ENCODE peak calls at places on chromosome 11, in six cellular contexts. C is Panc1, T is A673, W is testis, R is lower lobe of right lung, Q is GM23338. K is an unnamed sample.

GRCh38 chr11:61961570-61962212 is 5.7 kb downstream of the FTH1 start:
- DNase-seq in C (no peak), T (no peak), W (peak; percentile 87), R (no peak), Q (no peak), K (no peak)

GRCh38 chr11:10655931-10656576 is 37.5 kb downstream of the IRAG1 start:
- DNase-seq in C (no peak), T (no peak), W (no peak), R (no peak), Q (no peak), K (no peak)

GRCh38 chr11:131816046-131816445 is 445.6 kb downstream of the NTM start:
- DNase-seq in C (no peak), T (no peak), W (no peak), R (no peak), Q (no peak), K (no peak)

GRCh38 chr11:19938051-19938856 is 222.0 kb downstream of the DBX1 start:
- DNase-seq in C (no peak), T (peak; percentile 44), W (peak; percentile 70), R (peak; percentile 56), Q (peak; percentile 79), K (peak; percentile 49)

GRCh38 chr11:34565417-34566208 is 52.0 kb upstream of the ELF5 start:
- DNase-seq in C (peak; percentile 18), T (peak; percentile 63), W (no peak), R (no peak), Q (peak; percentile 78), K (no peak)

GRCh38 chr11:74112877-74113276 is 57.9 kb downstream of the C2CD3 start:
- DNase-seq in C (no peak), T (no peak), W (no peak), R (no peak), Q (no peak), K (no peak)

GRCh38 chr11:59938718-59939117 is 486 bp downstream of the OOSP1 start:
- DNase-seq in C (no peak), T (no peak), W (no peak), R (no peak), Q (no peak), K (no peak)

GRCh38 chr11:46737699-46738098 is 18.7 kb downstream of the F2 start:
- DNase-seq in C (no peak), T (no peak), W (no peak), R (no peak), Q (no peak), K (no peak)

GRCh38 chr11:36281850-36282249 is 7.4 kb downstream of the COMMD9 start:
- DNase-seq in C (no peak), T (no peak), W (no peak), R (no peak), Q (no peak), K (no peak)

GRCh38 chr11:78379039-78379670 is 38.5 kb downstream of the GAB2 start:
- DNase-seq in C (no peak), T (peak; percentile 55), W (no peak), R (no peak), Q (no peak), K (no peak)

GRCh38 chr11:130001491-130002351 is 914 bp downstream of the PRDM10 start:
- DNase-seq in C (no peak), T (peak; percentile 54), W (peak; percentile 56), R (peak; percentile 68), Q (peak; percentile 54), K (peak; percentile 18)

GRCh38 chr11:33017478-33017877 is 1.8 kb downstream of the DEPDC7 start:
- DNase-seq in C (no peak), T (no peak), W (no peak), R (no peak), Q (peak; percentile 28), K (no peak)

GRCh38 chr11:65921033-65921555 is 1.9 kb downstream of the DRAP1 start:
- DNase-seq in C (no peak), T (no peak), W (no peak), R (no peak), Q (no peak), K (no peak)

GRCh38 chr11:117094776-117095175 is 3.5 kb downstream of the SIK3 start:
- DNase-seq in C (no peak), T (no peak), W (no peak), R (no peak), Q (peak; percentile 34), K (peak; percentile 69)

GRCh38 chr11:6200975-6201374 is 2.0 kb downstream of the OR52W1 start:
- DNase-seq in C (no peak), T (peak; percentile 30), W (peak; percentile 60), R (peak; percentile 86), Q (no peak), K (peak; percentile 28)

GRCh38 chr11:77190331-77191075 is 62.5 kb downstream of the MYO7A start:
- DNase-seq in C (no peak), T (no peak), W (no peak), R (no peak), Q (no peak), K (no peak)

GRCh38 chr11:122209619-122210377 is 93.8 kb upstream of the BLID start:
- DNase-seq in C (no peak), T (peak; percentile 78), W (peak; percentile 90), R (no peak), Q (no peak), K (peak; percentile 76)

GRCh38 chr11:122207921-122208764 is 92.1 kb upstream of the BLID start:
- DNase-seq in C (no peak), T (no peak), W (no peak), R (no peak), Q (no peak), K (peak; percentile 86)

GRCh38 chr11:122213111-122213510 is 97.1 kb upstream of the BLID start:
- DNase-seq in C (no peak), T (no peak), W (no peak), R (no peak), Q (no peak), K (no peak)

GRCh38 chr11:122207505-122207904 is 91.5 kb upstream of the BLID start:
- DNase-seq in C (no peak), T (no peak), W (peak; percentile 63), R (no peak), Q (no peak), K (peak; percentile 85)

DNA sequence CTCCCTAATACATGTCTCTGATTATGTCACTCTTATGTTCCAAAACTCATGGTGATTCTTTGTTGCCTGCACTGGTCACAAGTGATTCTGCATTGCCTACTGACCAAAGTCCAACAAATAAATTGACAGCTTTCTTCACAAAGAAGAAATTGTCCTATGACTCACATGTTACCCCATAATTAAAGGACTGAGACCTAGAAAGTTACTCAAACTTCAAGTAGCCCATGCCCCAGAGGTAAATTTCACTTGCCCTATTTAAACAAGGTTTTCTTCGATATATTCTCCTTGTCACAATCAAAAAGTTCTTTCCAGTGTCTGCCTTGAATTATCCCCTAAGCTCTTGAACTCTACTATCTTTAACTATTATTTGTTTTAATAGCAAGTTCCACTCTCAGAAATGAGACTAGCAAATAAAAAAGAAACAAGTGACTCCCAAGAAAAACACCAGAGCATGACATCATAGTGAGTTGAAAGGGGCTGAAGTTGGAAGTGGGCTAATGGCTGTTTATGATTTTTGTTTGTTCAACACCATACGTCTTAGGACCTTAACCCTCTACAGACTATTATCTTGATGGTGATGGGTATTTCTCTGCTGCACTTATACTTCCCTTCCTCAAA is 94.5 kb upstream of the BLID start:
- DNase-seq in C (no peak), T (no peak), W (no peak), R (no peak), Q (no peak), K (no peak)
- H3K4me1 ChIP-seq in C (no peaks in the 10 kb centered on the region), T (peaks cover 25% of the 10 kb centered on the region), W (peaks cover 36% of the 10 kb centered on the region), R (peaks cover 37% of the 10 kb centered on the region), Q (peaks cover 5% of the 10 kb centered on the region), K (peaks cover 62% of the 10 kb centered on the region)

GRCh38 chr11:93234602-93235207 is 36.9 kb upstream of the SLC36A4 start:
- DNase-seq in C (peak; percentile 68), T (peak; percentile 84), W (peak; percentile 90), R (peak; percentile 77), Q (peak; percentile 90), K (peak; percentile 45)
- H3K4me3 ChIP-seq in C (no peak overlapping the region), T (no peak overlapping the region), W (no peak overlapping the region), R (no peak overlapping the region), Q (no peak overlapping the region), K (no peak overlapping the region)

DNA sequence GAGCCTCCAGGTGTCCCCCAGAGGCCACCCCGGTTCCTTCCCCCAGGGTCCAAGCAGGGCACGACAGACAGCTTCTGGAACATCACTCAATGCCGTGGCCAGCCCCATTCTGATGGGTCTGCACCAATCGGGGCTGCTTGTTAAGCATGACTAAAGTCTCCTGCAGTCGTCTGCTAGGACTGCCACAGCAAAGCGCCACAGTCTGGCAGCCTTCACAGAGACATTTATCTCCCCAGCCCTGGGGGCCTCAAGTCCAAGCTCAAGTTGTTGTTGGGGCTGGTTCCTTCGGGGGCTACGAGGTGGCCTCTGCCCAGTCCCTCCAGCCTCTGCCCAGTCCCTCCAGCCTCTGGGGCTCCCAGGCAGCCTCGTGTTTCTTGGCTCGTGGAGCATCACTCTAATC is 14.0 kb upstream of the CD81 start:
- DNase-seq in C (no peak), T (no peak), W (no peak), R (no peak), Q (no peak), K (no peak)
- H3K4me1 ChIP-seq in C (no peaks in the 10 kb centered on the region), T (no peaks in the 10 kb centered on the region), W (peaks cover 18% of the 10 kb centered on the region), R (peaks cover 13% of the 10 kb centered on the region), Q (no peaks in the 10 kb centered on the region), K (peaks cover 4% of the 10 kb centered on the region)

DNA sequence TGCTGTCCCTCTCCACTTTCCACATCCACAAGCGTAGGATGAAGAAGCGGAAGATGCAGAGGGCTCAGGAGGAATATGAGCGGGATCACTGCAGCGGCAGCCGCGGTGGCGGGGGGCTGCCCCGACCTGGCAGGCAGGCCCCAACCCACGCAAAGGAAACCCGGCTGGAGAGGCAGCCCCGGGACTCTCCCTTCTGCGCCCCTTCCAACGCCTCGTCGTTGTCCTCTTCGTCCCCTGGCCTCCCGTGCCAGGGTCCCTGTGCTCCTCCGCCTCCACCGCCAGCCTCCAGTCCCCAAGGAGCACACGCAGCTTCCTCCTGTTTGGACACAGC is 1.8 kb downstream of the C11orf87 start:
- DNase-seq in C (no peak), T (no peak), W (no peak), R (no peak), Q (peak; percentile 9), K (no peak)
- H3K4me3 ChIP-seq in C (no peak overlapping the region), T (no peak overlapping the region), W (no peak overlapping the region), R (no peak overlapping the region), Q (peak overlapping the region; percentile 68), K (peak overlapping the region; percentile 67)

GRCh38 chr11:81220166-81220895 is 1513.3 kb downstream of the FAM181B start:
- DNase-seq in C (no peak), T (no peak), W (no peak), R (no peak), Q (no peak), K (no peak)

GRCh38 chr11:81219661-81220060 is 1514.0 kb downstream of the FAM181B start:
- DNase-seq in C (no peak), T (no peak), W (no peak), R (no peak), Q (no peak), K (no peak)

GRCh38 chr11:81218440-81218839 is 1515.2 kb downstream of the FAM181B start:
- DNase-seq in C (no peak), T (no peak), W (no peak), R (no peak), Q (no peak), K (no peak)

GRCh38 chr11:81222491-81222890 is 1511.2 kb downstream of the FAM181B start:
- DNase-seq in C (no peak), T (no peak), W (no peak), R (no peak), Q (peak; percentile 13), K (no peak)

GRCh38 chr11:81224396-81224795 is 1509.3 kb downstream of the FAM181B start:
- DNase-seq in C (no peak), T (no peak), W (no peak), R (no peak), Q (no peak), K (no peak)
- H3K4me1 ChIP-seq in C (no peaks in the 10 kb centered on the region), T (no peaks in the 10 kb centered on the region), W (no peaks in the 10 kb centered on the region), R (no peaks in the 10 kb centered on the region), Q (no peaks in the 10 kb centered on the region), K (no peaks in the 10 kb centered on the region)

K was measured in astrocyte.